ENCODE peak calls at places on chromosomes 5 and 9, in four cellular contexts. C, W, X and R are unnamed samples.

GRCh38 chr9:88458716-88459115 is 70.5 kb downstream of the SPIN1 start:
- DNase-seq in C (no peak), W (no peak), X (no peak), R (no peak)

GRCh38 chr5:152170350-152170749 is 234.7 kb downstream of the NMUR2 start:
- DNase-seq in C (peak; percentile 18), W (no peak), X (no peak), R (no peak)

GRCh38 chr9:125829743-125830142 is 82.6 kb downstream of the PBX3 start:
- DNase-seq in C (no peak), W (no peak), X (peak; percentile 18), R (no peak)

GRCh38 chr5:176902102-176902814 is 3.1 kb upstream of the HK3 start:
- DNase-seq in C (no peak), W (no peak), X (no peak), R (no peak)

GRCh38 chr5:96870094-96871021 is 5.9 kb upstream of the ERAP2 start:
- DNase-seq in C (no peak), W (peak; percentile 30), X (no peak), R (no peak)

GRCh38 chr5:147485046-147485445 is 24.8 kb downstream of the DPYSL3 start:
- DNase-seq in C (no peak), W (no peak), X (no peak), R (no peak)

GRCh38 chr9:137486141-137486490 is 27.0 kb upstream of the NSMF start:
- DNase-seq in C (no peak), W (no peak), X (no peak), R (no peak)

GRCh38 chr9:89434636-89435314 is 63.1 kb downstream of the SEMA4D start:
- DNase-seq in C (no peak), W (no peak), X (no peak), R (no peak)

GRCh38 chr9:134329886-134330285 is 3.6 kb downstream of the RXRA start:
- DNase-seq in C (peak; percentile 76), W (no peak), X (no peak), R (no peak)

GRCh38 chr9:107340920-107341632 is 58.0 kb downstream of the RAD23B start:
- DNase-seq in C (peak; percentile 81), W (peak; percentile 79), X (peak; percentile 74), R (peak; percentile 84)

GRCh38 chr5:35127006-35127405 is 79.3 kb upstream of the AGXT2 start:
- DNase-seq in C (no peak), W (no peak), X (no peak), R (no peak)

GRCh38 chr5:61089351-61089750 is 72.9 kb downstream of the SMIM15 start:
- DNase-seq in C (no peak), W (no peak), X (no peak), R (no peak)

GRCh38 chr9:76562511-76562911 is 103.5 kb downstream of the GCNT1 start:
- DNase-seq in C (no peak), W (peak; percentile 50), X (no peak), R (peak; percentile 37)

GRCh38 chr9:33375238-33375840 is 27.0 kb downstream of the AQP7 start:
- DNase-seq in C (no peak), W (peak; percentile 44), X (no peak), R (peak; percentile 27)

GRCh38 chr5:16897284-16897704 is 38.8 kb downstream of the MYO10 start:
- DNase-seq in C (no peak), W (peak; percentile 66), X (no peak), R (peak; percentile 64)

GRCh38 chr5:167950126-167950721 is 341.2 kb upstream of the WWC1 start:
- DNase-seq in C (no peak), W (peak; percentile 68), X (peak; percentile 25), R (no peak)

GRCh38 chr5:146296245-146296644 is 42.4 kb upstream of the POU4F3 start:
- DNase-seq in C (no peak), W (no peak), X (no peak), R (no peak)

GRCh38 chr5:31097851-31098250 is 95.6 kb upstream of the CDH6 start:
- DNase-seq in C (no peak), W (no peak), X (no peak), R (no peak)

GRCh38 chr5:33649801-33650482 is 209.2 kb downstream of the TARS1 start:
- DNase-seq in C (no peak), W (peak; percentile 80), X (no peak), R (peak; percentile 8)

GRCh38 chr5:152560508-152561137 is 155.5 kb upstream of the NMUR2 start:
- DNase-seq in C (peak; percentile 50), W (peak; percentile 37), X (peak; percentile 51), R (peak; percentile 80)

GRCh38 chr5:141650851-141651727 is at the start of gene FCHSD1:
- DNase-seq in C (peak; percentile 88), W (peak; percentile 36), X (peak; percentile 88), R (peak; percentile 93)

GRCh38 chr9:114314881-114315722 is 7.8 kb upstream of the ORM1 start:
- DNase-seq in C (no peak), W (no peak), X (no peak), R (no peak)

GRCh38 chr5:54298947-54299346 is 11.4 kb downstream of the ARL15 start:
- DNase-seq in C (no peak), W (no peak), X (no peak), R (no peak)

GRCh38 chr5:140595538-140595937 is 30.9 kb downstream of the SLC35A4 start:
- DNase-seq in C (no peak), W (no peak), X (peak; percentile 57), R (peak; percentile 31)

GRCh38 chr5:42648036-42648435 is 108.6 kb upstream of the CCDC152 start:
- DNase-seq in C (no peak), W (no peak), X (no peak), R (no peak)

GRCh38 chr5:124910354-124911016 is 164.0 kb upstream of the ZNF608 start:
- DNase-seq in C (no peak), W (no peak), X (no peak), R (no peak)

GRCh38 chr5:178483620-178484019 is 106.6 kb downstream of the COL23A1 start:
- DNase-seq in C (no peak), W (no peak), X (peak; percentile 30), R (no peak)

GRCh38 chr5:134138416-134139376 is 24.2 kb downstream of the TCF7 start:
- DNase-seq in C (no peak), W (peak; percentile 82), X (peak; percentile 4), R (no peak)

GRCh38 chr9:23819403-23819802 is 6.6 kb downstream of the ELAVL2 start:
- DNase-seq in C (no peak), W (no peak), X (no peak), R (no peak)

GRCh38 chr9:23822331-23823169 is 3.5 kb downstream of the ELAVL2 start:
- DNase-seq in C (no peak), W (no peak), X (no peak), R (no peak)

GRCh38 chr9:23824241-23825142 is 1.5 kb downstream of the ELAVL2 start:
- DNase-seq in C (no peak), W (peak; percentile 64), X (no peak), R (peak; percentile 67)

GRCh38 chr9:23821400-23822181 is 4.4 kb downstream of the ELAVL2 start:
- DNase-seq in C (peak; percentile 17), W (peak; percentile 56), X (no peak), R (peak; percentile 63)

GRCh38 chr9:23820731-23821399 is 5.2 kb downstream of the ELAVL2 start:
- DNase-seq in C (no peak), W (peak; percentile 56), X (no peak), R (peak; percentile 28)
- H3K27me3 ChIP-seq in C (peaks cover 16% of the 10 kb centered on the region), W (peaks cover 28% of the 10 kb centered on the region), X (peaks cover 47% of the 10 kb centered on the region), R (peaks cover 85% of the 10 kb centered on the region)

GRCh38 chr9:98810106-98810840 is 2.8 kb downstream of the GALNT12 start:
- DNase-seq in C (no peak), W (no peak), X (no peak), R (no peak)

GRCh38 chr9:98808879-98809278 is 1.4 kb downstream of the GALNT12 start:
- DNase-seq in C (no peak), W (no peak), X (no peak), R (no peak)

GRCh38 chr9:98808411-98808815 is 943 bp downstream of the GALNT12 start:
- DNase-seq in C (no peak), W (no peak), X (no peak), R (peak; percentile 35)

GRCh38 chr9:98811051-98811650 is 3.7 kb downstream of the GALNT12 start:
- DNase-seq in C (no peak), W (peak; percentile 67), X (no peak), R (no peak)

DNA sequence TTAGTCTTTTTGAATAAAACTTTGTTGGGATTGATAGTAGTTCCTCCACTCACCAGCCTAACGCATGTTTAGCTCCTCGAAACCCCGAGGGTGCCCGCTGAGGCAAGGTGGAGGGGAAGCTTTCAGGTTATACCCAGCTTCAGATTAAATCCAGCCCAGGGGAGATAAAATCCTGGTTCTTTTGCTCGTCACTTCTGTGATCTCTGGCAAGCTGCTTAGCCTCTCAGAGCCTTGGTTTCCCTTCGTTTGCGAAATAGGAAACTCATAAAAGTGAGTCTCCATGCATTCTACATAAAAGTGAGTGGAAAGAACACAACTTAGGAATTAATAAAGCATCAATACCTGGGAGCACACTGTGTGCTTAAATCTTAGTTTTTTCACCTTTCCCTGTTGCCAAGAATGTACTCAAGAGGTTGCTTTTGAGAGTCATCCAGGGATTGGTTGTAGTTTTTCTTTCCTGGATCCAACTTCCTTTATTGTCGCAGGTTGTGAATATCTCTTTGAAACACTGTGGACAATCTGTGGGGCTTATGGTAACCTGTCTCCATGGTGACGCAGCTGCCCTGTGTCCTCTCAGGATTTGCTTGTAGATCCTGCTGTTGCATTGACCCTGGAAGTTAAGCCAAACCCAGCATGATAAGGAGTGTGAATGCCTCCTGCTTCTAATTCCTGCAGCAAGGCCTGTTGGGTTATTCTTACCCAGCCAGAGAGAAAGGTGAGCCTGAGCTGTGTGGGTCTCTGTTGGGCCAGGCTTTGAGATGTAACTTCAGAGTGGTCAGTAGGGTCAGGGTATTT is 2.0 kb downstream of the GALNT12 start:
- DNase-seq in C (no peak), W (no peak), X (no peak), R (peak; percentile 73)
- H3K27ac ChIP-seq in C (no peak overlapping the region), W (no peak overlapping the region), X (no peak overlapping the region), R (peak overlapping the region; percentile 69)

DNA sequence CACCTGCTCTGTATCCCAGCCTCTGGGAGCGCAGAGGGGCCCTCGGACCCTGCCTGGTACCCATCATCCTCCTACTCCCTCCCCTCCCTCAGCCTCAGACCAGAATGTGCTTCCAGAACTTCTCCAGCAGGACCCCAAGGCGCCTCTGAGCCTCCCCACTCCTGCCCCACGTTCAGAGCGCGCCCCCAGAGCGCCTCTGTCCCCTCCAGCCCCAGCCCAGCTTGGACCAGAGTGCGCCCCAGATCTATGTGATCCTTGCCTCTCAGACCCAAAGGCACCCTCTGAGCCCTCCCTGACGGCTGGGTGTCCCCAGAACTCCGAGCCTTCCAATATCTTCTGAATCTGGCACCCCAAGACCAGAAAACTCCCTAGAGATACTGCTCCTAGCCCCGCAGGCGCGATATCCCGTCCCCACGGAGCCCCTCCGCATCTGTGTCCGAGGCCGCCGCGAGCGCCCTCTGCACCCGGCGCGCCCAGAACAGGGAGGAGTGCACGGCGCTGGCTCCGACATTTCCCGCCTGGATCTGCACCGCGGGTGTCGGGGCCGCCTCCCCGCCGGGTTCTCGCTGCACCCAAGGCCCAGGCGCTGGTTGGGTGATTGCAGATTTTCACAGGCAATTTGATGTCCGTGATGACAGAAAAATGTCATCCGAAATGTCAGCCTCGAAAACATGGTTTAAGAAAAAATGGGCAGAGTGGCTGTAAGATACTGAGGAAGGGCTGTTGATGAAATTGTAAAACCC is 522 bp downstream of the BHMT start:
- DNase-seq in C (no peak), W (no peak), X (no peak), R (no peak)
- TF ChIP-seq CTCF in C (no peak), W (no peak), X (no peak), R (no peak)

DNA sequence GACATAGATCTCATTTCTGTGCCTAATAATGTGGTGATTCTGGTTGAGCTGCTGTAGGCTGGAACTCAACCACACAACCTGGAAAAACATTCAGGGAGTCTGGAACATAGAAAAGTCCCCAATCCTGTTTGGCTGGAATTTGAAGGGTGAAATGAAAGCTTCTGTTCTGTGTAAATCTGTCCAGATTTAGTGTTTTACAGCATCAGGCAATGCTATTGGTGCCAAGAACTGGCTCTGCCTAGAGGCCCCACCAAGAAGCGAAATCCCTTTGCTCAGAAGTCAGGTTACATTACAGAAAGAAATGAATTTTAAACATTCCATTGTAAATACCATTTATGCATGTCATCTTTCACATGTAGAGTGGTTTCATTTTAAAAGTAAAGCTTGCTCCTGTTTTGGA is 56.3 kb downstream of the TMEM174 start:
- DNase-seq in C (no peak), W (peak; percentile 64), X (no peak), R (no peak)
- H3K27me3 ChIP-seq in C (peaks cover 9% of the 10 kb centered on the region), W (no peaks in the 10 kb centered on the region), X (peaks cover 36% of the 10 kb centered on the region), R (peaks cover 89% of the 10 kb centered on the region)